ENCODE peak calls at places on chromosome 18, in five cellular contexts. One of them, this sample, is unnamed.
A peak's percentile ranks its signal among the peaks of the same experiment; 100 is the strongest.

GRCh38 chr18:55997156-55997561 is 409.2 kb upstream of the TCF4 start:
- DNase-seq in RCC 7860: no peak
- DNase-seq in brain microvascular endothelial cell: no peak
- DNase-seq in IMR-90: no peak
- DNase-seq in hepatic stellate cell: no peak
- DNase-seq in this sample: no peak

GRCh38 chr18:63320690-63321265 is 1.2 kb upstream of the BCL2 start:
- DNase-seq in brain microvascular endothelial cell: no peak
- DNase-seq in RCC 7860: no peak
- DNase-seq in hepatic stellate cell: no peak
- DNase-seq in IMR-90: peak; percentile 32
- DNase-seq in this sample: peak; percentile 23

GRCh38 chr18:35610089-35610488 is 28.5 kb downstream of the GALNT1 start:
- DNase-seq in RCC 7860: no peak
- DNase-seq in hepatic stellate cell: no peak
- DNase-seq in brain microvascular endothelial cell: no peak
- DNase-seq in IMR-90: no peak
- DNase-seq in this sample: no peak

GRCh38 chr18:46419391-46420141 is 237.5 kb downstream of the LOXHD1 start:
- DNase-seq in hepatic stellate cell: no peak
- DNase-seq in IMR-90: no peak
- DNase-seq in brain microvascular endothelial cell: no peak
- DNase-seq in RCC 7860: no peak
- DNase-seq in this sample: no peak

GRCh38 chr18:58221060-58221725 is 177.2 kb downstream of the NEDD4L start:
- DNase-seq in IMR-90: peak; percentile 53
- DNase-seq in hepatic stellate cell: no peak
- DNase-seq in brain microvascular endothelial cell: peak; percentile 92
- DNase-seq in RCC 7860: peak; percentile 92
- DNase-seq in this sample: peak; percentile 49

GRCh38 chr18:37709740-37710139 is 144.1 kb upstream of the CELF4 start:
- DNase-seq in brain microvascular endothelial cell: no peak
- DNase-seq in IMR-90: no peak
- DNase-seq in RCC 7860: no peak
- DNase-seq in hepatic stellate cell: no peak
- DNase-seq in this sample: no peak

GRCh38 chr18:54086046-54086802 is 138.2 kb downstream of the MBD2 start:
- DNase-seq in brain microvascular endothelial cell: no peak
- DNase-seq in IMR-90: no peak
- DNase-seq in RCC 7860: no peak
- DNase-seq in hepatic stellate cell: no peak
- DNase-seq in this sample: no peak

GRCh38 chr18:2572144-2572682 is 856 bp downstream of the NDC80 start:
- DNase-seq in hepatic stellate cell: no peak
- DNase-seq in RCC 7860: no peak
- DNase-seq in IMR-90: no peak
- DNase-seq in brain microvascular endothelial cell: no peak
- DNase-seq in this sample: no peak

GRCh38 chr18:6414723-6415362 is at the start of gene L3MBTL4:
- DNase-seq in RCC 7860: peak; percentile 12
- DNase-seq in IMR-90: no peak
- DNase-seq in brain microvascular endothelial cell: no peak
- DNase-seq in hepatic stellate cell: no peak
- DNase-seq in this sample: no peak

GRCh38 chr18:35971661-35972196 is 750 bp upstream of the RMP24 start:
- DNase-seq in hepatic stellate cell: no peak
- DNase-seq in brain microvascular endothelial cell: peak; percentile 5
- DNase-seq in RCC 7860: no peak
- DNase-seq in IMR-90: no peak
- DNase-seq in this sample: no peak

GRCh38 chr18:49857708-49858107 is 44.4 kb upstream of the ACAA2 start:
- DNase-seq in hepatic stellate cell: no peak
- DNase-seq in RCC 7860: no peak
- DNase-seq in IMR-90: no peak
- DNase-seq in brain microvascular endothelial cell: no peak
- DNase-seq in this sample: no peak

GRCh38 chr18:46324556-46324955 is 220.4 kb downstream of the HAUS1 start:
- DNase-seq in IMR-90: peak; percentile 62
- DNase-seq in brain microvascular endothelial cell: peak; percentile 54
- DNase-seq in RCC 7860: peak; percentile 62
- DNase-seq in hepatic stellate cell: peak; percentile 66
- DNase-seq in this sample: peak; percentile 77

GRCh38 chr18:63819780-63820179 is 44.6 kb downstream of the SERPINB7 start:
- DNase-seq in RCC 7860: no peak
- DNase-seq in hepatic stellate cell: no peak
- DNase-seq in IMR-90: no peak
- DNase-seq in brain microvascular endothelial cell: no peak
- DNase-seq in this sample: no peak

GRCh38 chr18:11310476-11311086 is 161.2 kb upstream of the PIEZO2 start:
- DNase-seq in IMR-90: peak; percentile 49
- DNase-seq in RCC 7860: peak; percentile 20
- DNase-seq in hepatic stellate cell: peak; percentile 16
- DNase-seq in brain microvascular endothelial cell: no peak
- DNase-seq in this sample: peak; percentile 58

GRCh38 chr18:33578371-33579146 is 540 bp downstream of the ASXL3 start:
- DNase-seq in brain microvascular endothelial cell: no peak
- DNase-seq in RCC 7860: no peak
- DNase-seq in hepatic stellate cell: no peak
- DNase-seq in IMR-90: no peak
- DNase-seq in this sample: no peak

GRCh38 chr18:78794031-78794430 is 185.6 kb upstream of the SALL3 start:
- DNase-seq in hepatic stellate cell: no peak
- DNase-seq in brain microvascular endothelial cell: no peak
- DNase-seq in IMR-90: no peak
- DNase-seq in RCC 7860: no peak
- DNase-seq in this sample: no peak

GRCh38 chr18:11937874-11938478 is 29.9 kb upstream of the MPPE1 start:
- DNase-seq in RCC 7860: peak; percentile 38
- DNase-seq in hepatic stellate cell: peak; percentile 72
- DNase-seq in IMR-90: peak; percentile 61
- DNase-seq in brain microvascular endothelial cell: peak; percentile 64
- DNase-seq in this sample: peak; percentile 40

GRCh38 chr18:57404345-57404744 is 30.8 kb upstream of the ONECUT2 start:
- DNase-seq in brain microvascular endothelial cell: no peak
- DNase-seq in hepatic stellate cell: no peak
- DNase-seq in IMR-90: no peak
- DNase-seq in RCC 7860: no peak
- DNase-seq in this sample: no peak

GRCh38 chr18:69397096-69397495 is 3.6 kb upstream of the DOK6 start:
- DNase-seq in RCC 7860: no peak
- DNase-seq in hepatic stellate cell: no peak
- DNase-seq in brain microvascular endothelial cell: peak; percentile 46
- DNase-seq in IMR-90: peak; percentile 6
- DNase-seq in this sample: peak; percentile 20

GRCh38 chr18:11906926-11907874 is 917 bp downstream of the MPPE1 start:
- DNase-seq in hepatic stellate cell: no peak
- DNase-seq in IMR-90: no peak
- DNase-seq in brain microvascular endothelial cell: no peak
- DNase-seq in RCC 7860: no peak
- DNase-seq in this sample: no peak

GRCh38 chr18:6327895-6328623 is 86.7 kb downstream of the L3MBTL4 start:
- DNase-seq in hepatic stellate cell: no peak
- DNase-seq in RCC 7860: no peak
- DNase-seq in brain microvascular endothelial cell: no peak
- DNase-seq in IMR-90: no peak
- DNase-seq in this sample: no peak

GRCh38 chr18:63260075-63260754 is 59.4 kb downstream of the BCL2 start:
- DNase-seq in RCC 7860: no peak
- DNase-seq in hepatic stellate cell: no peak
- DNase-seq in brain microvascular endothelial cell: no peak
- DNase-seq in IMR-90: no peak
- DNase-seq in this sample: no peak

GRCh38 chr18:32019251-32019943 is 772 bp downstream of the RNF125 start:
- DNase-seq in IMR-90: no peak
- DNase-seq in hepatic stellate cell: peak; percentile 18
- DNase-seq in RCC 7860: no peak
- DNase-seq in brain microvascular endothelial cell: peak; percentile 5
- DNase-seq in this sample: no peak